ENCODE peak calls at places on chromosomes 11 and 22, in ten cellular contexts. O is adrenal gland; G is neural progenitor cell; T is sigmoid colon; M is foreskin keratinocyte; L is A673; S is right atrium auricular region; W is small intestine; V is mesendoderm; B is CD4-positive, CD25-positive, alpha-beta regulatory T cell. R is an unnamed sample. For H3K4me1, the result is how much of the 10 kb centered on the place peaks cover.

GRCh38 chr11:30465192-30465591 is 121.0 kb downstream of the MPPED2 start:
- DNase-seq in G (no peak), T (no peak), L (no peak), B (no peak), O (no peak), M (no peak), W (no peak), V (peak), S (no peak), R (no peak)

GRCh38 chr22:48284671-48285070 is 1522.2 kb downstream of the TBC1D22A start:
- DNase-seq in L (no peak), V (peak), G (no peak), W (no peak), T (no peak), M (no peak), B (no peak), O (no peak), S (peak), R (no peak)

GRCh38 chr11:94623120-94623735 is 56.1 kb downstream of the PIWIL4 start:
- DNase-seq in L (peak), O (peak), S (no peak), B (peak), V (peak), W (peak), G (peak), M (peak), T (no peak), R (peak)

GRCh38 chr22:37431811-37432707 is 4.8 kb upstream of the ELFN2 start:
- DNase-seq in W (no peak), L (peak), G (no peak), M (peak), B (no peak), S (no peak), V (no peak), O (no peak), T (no peak), R (no peak)

GRCh38 chr11:83156996-83157754 is at the start of gene PCF11:
- DNase-seq in M (no peak), G (no peak), T (no peak), B (peak), L (no peak), O (no peak), V (no peak), W (no peak), S (no peak), R (no peak)

GRCh38 chr11:10414181-10414580 is 40.9 kb upstream of the AMPD3 start:
- DNase-seq in G (no peak), B (no peak), O (no peak), M (no peak), W (no peak), S (no peak), L (no peak), T (no peak), V (no peak), R (no peak)

GRCh38 chr11:68643576-68643975 is 40.8 kb upstream of the GAL start:
- DNase-seq in M (no peak), S (no peak), G (no peak), V (no peak), W (no peak), O (no peak), L (peak), B (no peak), T (no peak), R (no peak)

GRCh38 chr11:115616941-115617340 is 112.7 kb upstream of the CADM1 start:
- DNase-seq in M (no peak), V (no peak), G (no peak), B (no peak), O (peak), S (no peak), W (no peak), L (no peak), T (no peak), R (no peak)

GRCh38 chr11:115869780-115870431 is 365.7 kb upstream of the CADM1 start:
- DNase-seq in T (no peak), O (peak), S (no peak), L (no peak), W (peak), V (peak), M (no peak), G (peak), B (no peak), R (peak)

GRCh38 chr11:35267504-35267903 is 128.5 kb downstream of the CD44 start:
- DNase-seq in G (no peak), W (no peak), L (no peak), B (no peak), V (no peak), S (no peak), M (no peak), T (no peak), O (no peak), R (no peak)

GRCh38 chr11:12258451-12258850 is 118.9 kb upstream of the PARVA start:
- DNase-seq in S (no peak), L (no peak), B (no peak), V (peak), O (no peak), G (no peak), W (peak), M (peak), T (no peak), R (no peak)

GRCh38 chr11:67438121-67438902 is 830 bp upstream of the PTPRCAP start:
- DNase-seq in B (peak), S (no peak), M (no peak), G (no peak), V (no peak), L (no peak), O (no peak), W (peak), T (no peak), R (no peak)

GRCh38 chr11:62665630-62666258 is 632 bp downstream of the CSKMT start:
- DNase-seq in S (peak), W (peak), T (peak), L (no peak), B (peak), G (peak), V (peak), M (peak), O (peak), R (no peak)

GRCh38 chr11:16280256-16280682 is 76.1 kb downstream of the SOX6 start:
- DNase-seq in B (no peak), M (peak), V (no peak), L (peak), S (no peak), O (no peak), W (peak), T (peak), G (no peak), R (no peak)

GRCh38 chr11:118212131-118212725 is 12.6 kb downstream of the JAML start:
- DNase-seq in O (no peak), T (no peak), W (peak), M (no peak), G (peak), V (peak), S (no peak), L (no peak), B (no peak), R (no peak)

GRCh38 chr11:31096191-31096590 is 273.3 kb downstream of the DCDC1 start:
- DNase-seq in W (no peak), B (no peak), G (no peak), M (no peak), S (no peak), L (no peak), O (no peak), T (no peak), V (no peak), R (no peak)

GRCh38 chr11:122661182-122661945 is 5.8 kb downstream of the UBASH3B start:
- DNase-seq in M (peak), O (no peak), B (no peak), V (peak), G (peak), T (no peak), L (peak), W (no peak), S (no peak), R (no peak)

GRCh38 chr11:10385696-10386095 is 69.4 kb upstream of the AMPD3 start:
- DNase-seq in B (no peak), T (peak), G (no peak), W (no peak), L (no peak), M (no peak), S (peak), O (peak), V (no peak), R (no peak)

GRCh38 chr11:135069884-135070283 is 657.8 kb upstream of the B3GAT1 start:
- DNase-seq in M (peak), O (no peak), T (no peak), V (peak), B (no peak), W (no peak), L (no peak), G (no peak), S (no peak), R (no peak)

GRCh38 chr11:35064114-35064800 is 74.7 kb upstream of the CD44 start:
- DNase-seq in V (no peak), W (no peak), L (peak), T (no peak), B (no peak), O (no peak), G (no peak), S (no peak), M (no peak), R (no peak)

GRCh38 chr11:61337706-61338268 is 4.8 kb downstream of the TKFC start:
- DNase-seq in L (no peak), S (no peak), M (no peak), T (no peak), O (no peak), G (no peak), B (no peak), V (no peak), W (no peak), R (no peak)

GRCh38 chr11:112227002-112227401 is 774 bp downstream of the PTS start:
- DNase-seq in S (no peak), B (no peak), T (no peak), G (peak), W (no peak), M (peak), O (no peak), L (no peak), V (no peak), R (no peak)

DNA sequence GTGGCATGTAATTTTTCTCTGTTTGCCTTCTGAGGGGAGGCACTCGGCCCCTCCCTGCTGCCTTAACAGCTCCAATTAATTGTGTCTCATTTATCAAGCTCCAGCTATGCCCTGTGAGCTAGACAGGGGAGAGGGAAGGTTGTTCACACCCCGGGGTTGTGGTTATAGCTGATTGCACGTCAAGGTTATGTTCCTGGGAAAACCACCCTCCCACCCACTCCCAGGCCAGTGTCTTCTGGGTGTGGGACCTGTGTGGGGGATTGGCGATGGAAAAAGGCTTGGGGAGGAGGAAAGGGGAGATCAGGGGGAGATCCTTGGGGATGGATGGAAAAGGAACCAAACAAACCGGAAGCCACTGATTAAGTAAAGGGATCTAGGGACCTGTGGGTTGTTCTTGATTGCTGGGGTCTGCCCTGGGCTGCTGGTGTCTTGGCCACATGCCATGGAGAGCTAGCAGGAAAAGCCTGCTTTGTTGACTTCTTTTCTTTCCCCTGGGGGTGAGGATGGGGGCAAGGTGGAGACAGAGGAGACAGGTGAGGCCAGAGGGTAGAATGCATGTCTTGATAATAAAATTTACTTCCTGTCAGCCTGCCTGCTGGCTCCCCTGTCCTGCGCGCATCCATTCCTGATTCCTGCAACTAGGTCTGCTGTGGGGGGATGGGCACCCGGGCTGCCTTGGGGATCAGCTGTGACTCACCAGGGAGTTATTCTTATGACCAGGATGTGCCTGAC is 13.5 kb upstream of the SORL1-AS1 start:
- DNase-seq in W (peak), G (peak), L (peak), V (peak), M (peak), B (peak), T (peak), O (peak), S (peak), R (peak)
- H3K4me1 ChIP-seq in W (under half), G (under half), L (under half), V (under half), M (under half), B (half or more), T (under half), O (under half), S (under half), R (under half)

DNA sequence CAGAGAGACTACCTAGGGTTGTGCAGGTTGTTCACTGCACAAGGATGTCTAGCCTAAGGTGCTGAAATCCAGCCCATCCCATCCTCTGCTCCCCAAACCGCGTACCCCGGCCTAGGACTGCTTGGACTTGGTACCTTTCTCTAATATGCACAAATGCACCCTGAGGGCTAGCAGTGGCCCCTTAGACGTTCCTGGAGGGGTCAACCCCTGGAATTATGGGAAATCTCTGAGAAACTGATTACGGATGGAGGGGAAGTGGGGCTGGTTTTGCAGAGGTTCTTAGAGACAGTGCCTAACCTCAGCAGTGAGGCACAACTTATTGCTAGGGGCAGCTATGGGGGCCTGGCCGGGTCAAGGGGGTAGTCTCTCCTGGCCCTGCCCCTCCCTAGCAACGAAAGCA is 2.5 kb downstream of the C11orf68 start:
- DNase-seq in B (no peak), W (no peak), L (no peak), T (no peak), V (no peak), O (no peak), G (no peak), M (no peak), S (no peak), R (no peak)
- H3K4me1 ChIP-seq in B (under half), W (under half), L (under half), T (half or more), V (under half), O (half or more), G (under half), M (under half), S (half or more), R (under half)

GRCh38 chr22:46106279-46107022 is 43.9 kb upstream of the PPARA start:
- DNase-seq in V (no peak), L (no peak), B (no peak), O (peak), S (no peak), W (no peak), M (no peak), G (no peak), T (no peak), R (no peak)
- H3K4me1 ChIP-seq in V (under half), L (under half), B (under half), O (half or more), S (half or more), W (under half), M (under half), G (under half), T (half or more), R (under half)

DNA sequence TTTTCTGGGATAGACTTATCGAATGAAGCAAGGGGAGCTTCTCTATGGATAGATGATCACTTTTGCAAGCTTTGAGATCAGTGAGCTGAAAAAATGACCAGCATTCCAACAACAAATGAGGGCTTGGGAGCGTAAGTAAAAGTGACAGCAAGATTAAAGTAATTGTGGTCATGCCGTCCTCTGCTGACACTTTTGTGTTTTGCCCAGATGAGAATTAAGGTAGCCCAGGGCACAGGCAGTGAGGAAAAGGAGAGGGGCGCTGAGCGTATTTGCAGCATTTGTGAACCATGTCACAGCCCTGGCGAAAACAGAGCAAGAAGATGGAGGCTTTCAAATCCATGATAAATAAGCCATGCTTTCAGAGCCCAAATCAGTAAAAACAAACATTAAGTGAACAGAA is 24.6 kb upstream of the TMA7B start:
- DNase-seq in O (no peak), G (peak), V (no peak), S (no peak), W (no peak), T (no peak), M (no peak), L (no peak), B (no peak), R (no peak)
- H3K4me1 ChIP-seq in O (under half), G (under half), V (under half), S (under half), W (under half), T (under half), M (under half), L (under half), B (half or more), R (under half)

DNA sequence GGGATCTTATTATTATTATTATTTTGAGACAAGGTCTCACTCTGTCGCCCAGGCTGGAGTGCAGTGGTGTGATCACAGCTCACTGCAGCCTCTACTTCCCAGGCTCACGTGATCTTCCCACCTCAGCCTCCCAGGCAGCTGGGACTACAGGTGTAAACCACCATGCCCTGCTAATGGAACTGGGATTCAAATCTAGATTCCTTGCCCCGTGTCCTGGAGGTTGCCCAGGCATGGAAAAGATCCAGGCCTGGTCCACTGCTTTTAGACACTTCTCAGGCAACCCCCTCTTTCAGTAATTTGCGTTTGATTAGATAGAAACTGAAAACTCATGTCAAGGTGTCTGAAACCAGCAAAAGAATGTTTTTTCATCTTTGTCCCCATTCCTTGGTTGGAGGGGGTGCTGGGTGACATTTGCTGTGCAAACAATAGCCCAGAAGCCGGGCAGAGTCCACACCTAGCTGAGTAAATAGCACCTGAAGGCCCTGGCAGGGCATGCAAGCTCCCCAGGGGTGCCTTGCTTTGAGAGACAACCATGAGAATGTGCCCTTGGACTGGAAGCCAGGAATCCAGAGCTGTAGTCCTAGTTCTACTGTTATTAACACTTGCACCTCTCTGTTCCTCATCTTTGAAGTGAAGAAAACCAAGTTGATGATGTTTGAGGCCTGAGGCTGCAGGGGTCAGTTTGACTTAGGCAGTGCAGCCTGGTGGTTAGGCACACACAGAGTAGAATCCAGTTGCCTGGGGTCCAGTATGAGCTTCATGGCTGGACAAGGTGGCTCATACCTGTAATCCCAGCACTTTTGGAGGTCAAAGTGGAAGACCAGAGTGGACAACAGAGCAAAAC is 19.1 kb upstream of the XBP1 start:
- DNase-seq in S (no peak), W (peak), M (no peak), T (peak), O (no peak), L (no peak), B (no peak), G (no peak), V (no peak), R (no peak)
- H3K4me1 ChIP-seq in S (under half), W (under half), M (under half), T (under half), O (under half), L (under half), B (under half), G (under half), V (under half), R (under half)

GRCh38 chr11:1746956-1747752 is 3.2 kb downstream of the IFITM10 start:
- DNase-seq in W (no peak), G (no peak), B (no peak), V (no peak), S (no peak), M (no peak), L (no peak), T (peak), O (no peak), R (no peak)
- H3K4me1 ChIP-seq in W (under half), G (under half), B (under half), V (under half), S (half or more), M (under half), L (under half), T (under half), O (half or more), R (under half)